ENCODE peak calls at places on chromosomes 1 and 21, in nine cellular contexts. One of them, this sample, is unnamed.

GRCh38 chr21:30193201-30193600 is 22.7 kb downstream of the CLDN8 start:
- DNase-seq in GM12891: no peak
- DNase-seq in testis: no peak
- DNase-seq in H54: no peak
- DNase-seq in upper lobe of left lung: no peak
- DNase-seq in stomach: no peak
- DNase-seq in adrenal gland: no peak
- DNase-seq in HepG2: no peak
- DNase-seq in uterus: no peak
- DNase-seq in this sample: no peak

GRCh38 chr1:153057375-153057774 is at the start of gene SPRR2A:
- DNase-seq in upper lobe of left lung: no peak
- DNase-seq in adrenal gland: no peak
- DNase-seq in GM12891: no peak
- DNase-seq in H54: no peak
- DNase-seq in uterus: no peak
- DNase-seq in HepG2: no peak
- DNase-seq in stomach: no peak
- DNase-seq in testis: no peak
- DNase-seq in this sample: no peak

GRCh38 chr1:176803596-176803995 is 340.6 kb downstream of the PAPPA2 start:
- DNase-seq in uterus: no peak
- DNase-seq in adrenal gland: no peak
- DNase-seq in upper lobe of left lung: no peak
- DNase-seq in testis: no peak
- DNase-seq in H54: no peak
- DNase-seq in GM12891: no peak
- DNase-seq in HepG2: no peak
- DNase-seq in stomach: no peak
- DNase-seq in this sample: no peak

GRCh38 chr1:155859881-155860841 is 794 bp downstream of the SYT11 start:
- DNase-seq in GM12891: peak
- DNase-seq in stomach: peak
- DNase-seq in adrenal gland: peak
- DNase-seq in testis: peak
- DNase-seq in upper lobe of left lung: peak
- DNase-seq in uterus: peak
- DNase-seq in H54: peak
- DNase-seq in HepG2: peak
- DNase-seq in this sample: peak

GRCh38 chr1:216600730-216601426 is 122.4 kb downstream of the ESRRG start:
- DNase-seq in HepG2: peak
- DNase-seq in H54: peak
- DNase-seq in adrenal gland: peak
- DNase-seq in GM12891: peak
- DNase-seq in upper lobe of left lung: peak
- DNase-seq in stomach: peak
- DNase-seq in testis: peak
- DNase-seq in uterus: peak
- DNase-seq in this sample: peak

GRCh38 chr21:34498623-34499022 is 13.4 kb downstream of the KCNE1 start:
- DNase-seq in H54: no peak
- DNase-seq in upper lobe of left lung: no peak
- DNase-seq in GM12891: no peak
- DNase-seq in HepG2: no peak
- DNase-seq in stomach: no peak
- DNase-seq in testis: peak
- DNase-seq in adrenal gland: peak
- DNase-seq in uterus: no peak
- DNase-seq in this sample: no peak

GRCh38 chr21:26844258-26845065 is 747 bp downstream of the ADAMTS1 start:
- DNase-seq in stomach: no peak
- DNase-seq in testis: peak
- DNase-seq in GM12891: no peak
- DNase-seq in adrenal gland: no peak
- DNase-seq in H54: no peak
- DNase-seq in HepG2: no peak
- DNase-seq in upper lobe of left lung: no peak
- DNase-seq in uterus: peak
- DNase-seq in this sample: no peak

GRCh38 chr1:114002492-114003290 is 23.4 kb downstream of the OLFML3 start:
- DNase-seq in uterus: peak
- DNase-seq in GM12891: no peak
- DNase-seq in upper lobe of left lung: no peak
- DNase-seq in H54: no peak
- DNase-seq in stomach: no peak
- DNase-seq in HepG2: peak
- DNase-seq in testis: peak
- DNase-seq in adrenal gland: no peak
- DNase-seq in this sample: no peak

DNA sequence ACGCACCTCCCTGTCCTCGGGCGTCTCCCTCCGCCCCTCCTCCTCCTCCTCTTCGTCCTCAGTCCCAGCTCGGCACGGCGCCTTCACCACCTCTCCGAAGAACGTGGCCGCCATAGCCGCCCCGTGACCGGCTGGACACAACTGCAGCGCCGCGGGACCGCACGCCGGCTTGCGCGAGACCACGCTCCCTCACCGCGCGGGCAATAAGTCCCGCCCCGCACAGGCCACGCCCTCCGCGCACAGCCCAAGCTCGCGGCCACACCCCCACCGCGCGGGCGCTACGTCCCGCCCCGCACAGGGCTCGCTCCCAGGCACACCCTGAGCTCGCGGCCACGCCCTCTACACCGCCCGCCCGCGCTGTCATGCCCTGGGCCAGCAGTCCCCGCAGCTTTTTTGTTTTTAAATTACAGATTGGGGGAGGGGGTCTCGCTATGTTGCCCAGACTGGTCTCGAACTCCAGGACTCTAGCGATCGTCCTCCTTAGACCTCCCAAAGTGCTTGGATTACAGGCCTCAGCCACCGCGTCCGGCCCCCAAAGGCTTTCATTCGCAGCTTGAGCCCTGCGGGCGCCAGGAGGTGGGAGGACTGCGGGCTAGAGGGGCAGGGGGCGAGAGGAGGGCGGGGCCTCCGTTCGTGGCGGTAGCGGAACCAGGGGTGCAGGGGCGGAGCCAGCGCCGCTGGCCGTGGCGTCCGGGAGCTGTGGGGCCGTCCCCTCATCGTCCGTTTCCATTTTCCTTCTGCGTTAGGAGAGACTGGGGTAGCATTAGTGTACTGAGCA is at the start of gene PSMG1:
- DNase-seq in HepG2: peak
- DNase-seq in uterus: peak
- DNase-seq in stomach: peak
- DNase-seq in GM12891: peak
- DNase-seq in H54: peak
- DNase-seq in upper lobe of left lung: peak
- DNase-seq in adrenal gland: peak
- DNase-seq in testis: peak
- DNase-seq in this sample: peak
- TF ChIP-seq POLR2A in HepG2: peak
- TF ChIP-seq POLR2A in uterus: peak
- TF ChIP-seq POLR2A in stomach: no peak
- TF ChIP-seq POLR2A in GM12891: peak
- TF ChIP-seq POLR2A in H54: peak
- TF ChIP-seq POLR2A in upper lobe of left lung: no peak
- TF ChIP-seq POLR2A in adrenal gland: peak
- TF ChIP-seq POLR2A in testis: peak
- TF ChIP-seq POLR2A in this sample: peak

DNA sequence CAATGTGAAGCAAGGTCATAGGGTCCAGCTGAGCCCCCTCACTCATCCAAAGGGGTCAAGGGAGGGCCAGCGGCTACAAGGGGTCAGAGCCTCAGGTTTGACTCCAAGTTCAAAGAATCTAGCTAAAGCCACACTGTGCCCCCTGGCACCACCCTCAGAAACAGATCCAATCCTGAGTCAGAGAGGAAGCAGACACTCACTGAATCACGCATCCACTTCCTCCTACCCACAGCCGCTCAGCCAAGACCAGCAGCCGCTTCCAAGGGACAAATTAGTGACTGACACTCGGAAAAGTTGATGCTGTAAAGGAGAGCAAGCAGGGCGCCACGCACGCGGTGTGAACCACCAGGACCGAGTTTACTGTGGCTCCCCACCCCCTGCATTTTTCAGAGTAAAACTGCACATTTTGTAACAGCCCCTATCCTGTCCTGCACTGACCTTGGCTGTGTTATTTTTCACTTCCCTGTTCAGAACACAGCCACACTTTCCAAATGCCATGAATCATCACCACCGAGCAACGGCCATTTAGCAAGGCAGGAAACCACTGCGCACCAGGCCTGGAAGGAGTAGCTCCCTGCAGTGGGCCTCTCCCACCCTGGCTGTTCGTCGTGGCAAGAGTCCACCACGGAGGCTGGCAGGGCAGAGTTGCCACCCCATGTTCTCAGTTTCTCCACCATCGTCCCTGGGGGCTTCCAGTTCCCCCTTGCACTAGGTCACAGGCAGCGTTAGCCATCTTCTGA is 147.8 kb downstream of the TOMM20 start:
- DNase-seq in upper lobe of left lung: peak
- DNase-seq in adrenal gland: peak
- DNase-seq in HepG2: peak
- DNase-seq in stomach: peak
- DNase-seq in testis: peak
- DNase-seq in H54: no peak
- DNase-seq in uterus: peak
- DNase-seq in GM12891: no peak
- DNase-seq in this sample: peak
- TF ChIP-seq POLR2A in upper lobe of left lung: no peak
- TF ChIP-seq POLR2A in adrenal gland: peak
- TF ChIP-seq POLR2A in HepG2: peak
- TF ChIP-seq POLR2A in stomach: no peak
- TF ChIP-seq POLR2A in testis: no peak
- TF ChIP-seq POLR2A in H54: peak
- TF ChIP-seq POLR2A in uterus: peak
- TF ChIP-seq POLR2A in GM12891: peak
- TF ChIP-seq POLR2A in this sample: peak

GRCh38 chr1:27350673-27351540 is 9.1 kb downstream of the SYTL1 start:
- DNase-seq in adrenal gland: no peak
- DNase-seq in uterus: no peak
- DNase-seq in upper lobe of left lung: peak
- DNase-seq in GM12891: no peak
- DNase-seq in testis: peak
- DNase-seq in stomach: no peak
- DNase-seq in H54: no peak
- DNase-seq in HepG2: peak
- DNase-seq in this sample: no peak

GRCh38 chr1:27351541-27352107 is 9.8 kb downstream of the SYTL1 start:
- DNase-seq in stomach: no peak
- DNase-seq in GM12891: no peak
- DNase-seq in upper lobe of left lung: no peak
- DNase-seq in HepG2: no peak
- DNase-seq in testis: no peak
- DNase-seq in H54: no peak
- DNase-seq in adrenal gland: no peak
- DNase-seq in uterus: no peak
- DNase-seq in this sample: no peak

GRCh38 chr1:27353629-27354028 is 11.8 kb downstream of the SYTL1 start:
- DNase-seq in testis: no peak
- DNase-seq in stomach: no peak
- DNase-seq in HepG2: no peak
- DNase-seq in uterus: no peak
- DNase-seq in adrenal gland: no peak
- DNase-seq in H54: no peak
- DNase-seq in GM12891: no peak
- DNase-seq in upper lobe of left lung: no peak
- DNase-seq in this sample: no peak

GRCh38 chr1:27355683-27356082 is 11.1 kb downstream of the MAP3K6 start:
- DNase-seq in uterus: no peak
- DNase-seq in stomach: no peak
- DNase-seq in upper lobe of left lung: no peak
- DNase-seq in testis: no peak
- DNase-seq in H54: no peak
- DNase-seq in adrenal gland: no peak
- DNase-seq in GM12891: no peak
- DNase-seq in HepG2: no peak
- DNase-seq in this sample: no peak

DNA sequence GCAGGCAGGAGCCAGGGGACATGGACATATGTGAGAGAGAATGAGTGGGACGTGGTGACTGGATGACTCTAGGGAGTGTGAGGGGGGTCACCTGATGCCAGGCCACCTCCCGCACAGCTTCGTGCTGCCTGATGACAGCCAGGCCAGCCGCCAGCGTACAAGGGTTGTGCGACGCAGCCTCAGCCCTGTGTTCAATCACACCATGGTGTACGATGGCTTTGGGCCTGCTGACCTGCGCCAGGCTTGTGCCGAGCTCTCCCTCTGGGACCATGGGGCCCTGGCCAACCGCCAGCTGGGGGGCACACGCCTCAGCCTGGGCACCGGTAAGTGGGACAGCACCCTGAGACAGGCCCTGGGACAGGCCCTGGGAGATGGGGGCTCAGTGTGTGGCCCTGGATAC is 11.3 kb downstream of the SYTL1 start:
- DNase-seq in HepG2: no peak
- DNase-seq in upper lobe of left lung: no peak
- DNase-seq in H54: no peak
- DNase-seq in stomach: no peak
- DNase-seq in testis: no peak
- DNase-seq in GM12891: no peak
- DNase-seq in uterus: no peak
- DNase-seq in adrenal gland: no peak
- DNase-seq in this sample: no peak
- TF ChIP-seq POLR2A in HepG2: no peak
- TF ChIP-seq POLR2A in upper lobe of left lung: no peak
- TF ChIP-seq POLR2A in H54: no peak
- TF ChIP-seq POLR2A in stomach: no peak
- TF ChIP-seq POLR2A in testis: no peak
- TF ChIP-seq POLR2A in GM12891: no peak
- TF ChIP-seq POLR2A in uterus: no peak
- TF ChIP-seq POLR2A in adrenal gland: no peak
- TF ChIP-seq POLR2A in this sample: no peak

DNA sequence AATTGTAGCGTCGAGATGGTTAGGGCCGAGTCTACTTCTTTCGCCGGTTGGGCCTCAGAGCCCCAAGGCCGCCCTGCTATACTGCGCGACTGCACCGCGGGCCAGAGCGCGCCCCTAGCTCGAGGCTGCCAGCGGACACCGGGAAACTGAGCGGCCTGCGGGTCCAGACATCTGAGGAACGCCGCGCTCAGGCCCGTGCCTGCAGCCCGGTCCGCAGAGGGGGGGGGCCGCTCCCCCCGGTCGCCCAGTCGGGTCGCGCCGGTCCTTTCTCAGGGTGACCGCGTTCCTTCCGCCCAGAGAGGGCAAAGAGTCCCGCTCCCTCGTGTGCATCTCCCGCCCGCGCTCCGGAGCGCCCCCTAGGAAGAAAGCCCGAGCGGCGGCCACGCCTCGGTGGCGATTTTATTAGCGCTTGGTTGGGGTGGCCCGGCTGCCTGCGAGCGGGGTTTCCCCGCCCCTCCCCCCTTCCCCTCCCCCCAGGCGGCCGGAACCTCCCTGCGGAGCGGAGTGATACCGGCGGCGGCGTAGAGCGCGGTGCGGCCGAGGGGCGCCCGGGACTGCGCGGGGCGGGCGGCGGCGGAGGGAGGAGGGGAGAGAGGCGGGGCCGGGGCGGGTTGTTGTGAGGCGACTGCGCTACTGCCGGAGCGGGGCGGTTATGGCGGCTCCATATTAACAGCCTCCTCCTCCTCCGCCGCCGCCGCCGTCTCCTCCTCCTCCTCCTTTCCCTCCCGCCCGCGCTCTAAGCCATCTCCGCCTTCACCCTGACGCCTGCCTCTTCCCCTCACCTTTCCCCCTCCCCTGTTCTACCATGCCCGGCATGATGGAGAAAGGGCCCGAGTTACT is at the start of gene RCOR3:
- DNase-seq in uterus: peak
- DNase-seq in testis: peak
- DNase-seq in adrenal gland: peak
- DNase-seq in stomach: peak
- DNase-seq in GM12891: peak
- DNase-seq in upper lobe of left lung: peak
- DNase-seq in HepG2: peak
- DNase-seq in H54: peak
- DNase-seq in this sample: peak
- TF ChIP-seq POLR2A in uterus: peak
- TF ChIP-seq POLR2A in testis: peak
- TF ChIP-seq POLR2A in adrenal gland: peak
- TF ChIP-seq POLR2A in stomach: no peak
- TF ChIP-seq POLR2A in GM12891: no peak
- TF ChIP-seq POLR2A in upper lobe of left lung: no peak
- TF ChIP-seq POLR2A in HepG2: peak
- TF ChIP-seq POLR2A in H54: peak
- TF ChIP-seq POLR2A in this sample: peak